ENCODE peak calls at places on chromosomes 7 and 10, in four cellular contexts. One of them, this sample, is unnamed.

GRCh38 chr7:153522261-153522660 is 529.9 kb upstream of the DPP6 start:
- DNase-seq in esophagus squamous epithelium: no peak
- DNase-seq in left ventricle myocardium inferior: no peak
- DNase-seq in progenitor cell of endocrine pancreas: no peak
- DNase-seq in this sample: no peak

GRCh38 chr7:87564290-87564963 is 36.3 kb downstream of the ABCB1 start:
- DNase-seq in progenitor cell of endocrine pancreas: no peak
- DNase-seq in left ventricle myocardium inferior: no peak
- DNase-seq in esophagus squamous epithelium: no peak
- DNase-seq in this sample: peak

GRCh38 chr10:62379394-62379793 is 5.2 kb downstream of the ZNF365 start:
- DNase-seq in progenitor cell of endocrine pancreas: no peak
- DNase-seq in esophagus squamous epithelium: no peak
- DNase-seq in left ventricle myocardium inferior: no peak
- DNase-seq in this sample: no peak

GRCh38 chr10:94500063-94500462 is 45.5 kb upstream of the HELLS start:
- DNase-seq in progenitor cell of endocrine pancreas: no peak
- DNase-seq in left ventricle myocardium inferior: no peak
- DNase-seq in esophagus squamous epithelium: no peak
- DNase-seq in this sample: peak

GRCh38 chr7:157235357-157236018 is 96.8 kb downstream of the UBE3C start:
- DNase-seq in left ventricle myocardium inferior: no peak
- DNase-seq in esophagus squamous epithelium: no peak
- DNase-seq in progenitor cell of endocrine pancreas: no peak
- DNase-seq in this sample: peak

GRCh38 chr7:92044148-92044547 is 90.1 kb downstream of the CYP51A1 start:
- DNase-seq in left ventricle myocardium inferior: no peak
- DNase-seq in esophagus squamous epithelium: no peak
- DNase-seq in progenitor cell of endocrine pancreas: no peak
- DNase-seq in this sample: no peak

GRCh38 chr7:98210513-98211220 is 572 bp upstream of the BHLHA15 start:
- DNase-seq in progenitor cell of endocrine pancreas: no peak
- DNase-seq in left ventricle myocardium inferior: no peak
- DNase-seq in esophagus squamous epithelium: no peak
- DNase-seq in this sample: no peak

GRCh38 chr10:120041807-120042545 is 149.4 kb downstream of the SEC23IP start:
- DNase-seq in left ventricle myocardium inferior: no peak
- DNase-seq in esophagus squamous epithelium: no peak
- DNase-seq in progenitor cell of endocrine pancreas: no peak
- DNase-seq in this sample: no peak

GRCh38 chr7:75756340-75757297 is 15.4 kb downstream of the CCL26 start:
- DNase-seq in progenitor cell of endocrine pancreas: no peak
- DNase-seq in esophagus squamous epithelium: no peak
- DNase-seq in left ventricle myocardium inferior: no peak
- DNase-seq in this sample: peak

GRCh38 chr7:46848944-46849343 is 733.0 kb downstream of the TNS3 start:
- DNase-seq in progenitor cell of endocrine pancreas: no peak
- DNase-seq in left ventricle myocardium inferior: no peak
- DNase-seq in esophagus squamous epithelium: no peak
- DNase-seq in this sample: no peak

GRCh38 chr10:3347413-3348147 is 175.0 kb upstream of the PITRM1 start:
- DNase-seq in progenitor cell of endocrine pancreas: no peak
- DNase-seq in esophagus squamous epithelium: no peak
- DNase-seq in left ventricle myocardium inferior: no peak
- DNase-seq in this sample: peak

GRCh38 chr7:152145853-152146466 is 120.5 kb downstream of the GALNT11 start:
- DNase-seq in esophagus squamous epithelium: no peak
- DNase-seq in progenitor cell of endocrine pancreas: no peak
- DNase-seq in left ventricle myocardium inferior: no peak
- DNase-seq in this sample: peak

GRCh38 chr10:73398024-73398423 is 15.8 kb downstream of the ANXA7 start:
- DNase-seq in left ventricle myocardium inferior: no peak
- DNase-seq in progenitor cell of endocrine pancreas: no peak
- DNase-seq in esophagus squamous epithelium: no peak
- DNase-seq in this sample: no peak

GRCh38 chr10:24974978-24975377 is 22.6 kb upstream of the PRTFDC1 start:
- DNase-seq in left ventricle myocardium inferior: peak
- DNase-seq in progenitor cell of endocrine pancreas: no peak
- DNase-seq in esophagus squamous epithelium: no peak
- DNase-seq in this sample: no peak

GRCh38 chr7:32039000-32039756 is 31.0 kb downstream of the PDE1C start:
- DNase-seq in esophagus squamous epithelium: no peak
- DNase-seq in progenitor cell of endocrine pancreas: no peak
- DNase-seq in left ventricle myocardium inferior: no peak
- DNase-seq in this sample: peak

GRCh38 chr7:74305987-74306736 is 17.0 kb downstream of the CLIP2 start:
- DNase-seq in progenitor cell of endocrine pancreas: no peak
- DNase-seq in left ventricle myocardium inferior: no peak
- DNase-seq in esophagus squamous epithelium: no peak
- DNase-seq in this sample: no peak

GRCh38 chr7:55432937-55433784 is 68.0 kb downstream of the LANCL2 start:
- DNase-seq in left ventricle myocardium inferior: no peak
- DNase-seq in progenitor cell of endocrine pancreas: no peak
- DNase-seq in esophagus squamous epithelium: no peak
- DNase-seq in this sample: peak

GRCh38 chr7:132871419-132871818 is 210.5 kb downstream of the CHCHD3 start:
- DNase-seq in esophagus squamous epithelium: no peak
- DNase-seq in left ventricle myocardium inferior: no peak
- DNase-seq in progenitor cell of endocrine pancreas: no peak
- DNase-seq in this sample: no peak

GRCh38 chr10:48655426-48656240 is 29.0 kb upstream of the WDFY4 start:
- DNase-seq in progenitor cell of endocrine pancreas: no peak
- DNase-seq in esophagus squamous epithelium: no peak
- DNase-seq in left ventricle myocardium inferior: peak
- DNase-seq in this sample: peak

GRCh38 chr7:123865517-123866117 is 20.6 kb downstream of the HYAL4 start:
- DNase-seq in progenitor cell of endocrine pancreas: peak
- DNase-seq in left ventricle myocardium inferior: no peak
- DNase-seq in esophagus squamous epithelium: no peak
- DNase-seq in this sample: peak

GRCh38 chr10:71754562-71754961 is 18.8 kb downstream of the VSIR start:
- DNase-seq in esophagus squamous epithelium: no peak
- DNase-seq in left ventricle myocardium inferior: no peak
- DNase-seq in progenitor cell of endocrine pancreas: no peak
- DNase-seq in this sample: no peak

GRCh38 chr7:106418526-106418925 is 133.7 kb upstream of the NAMPT start:
- DNase-seq in progenitor cell of endocrine pancreas: no peak
- DNase-seq in left ventricle myocardium inferior: no peak
- DNase-seq in esophagus squamous epithelium: no peak
- DNase-seq in this sample: no peak

GRCh38 chr10:118701529-118702323 is 53.0 kb downstream of the CACUL1 start:
- DNase-seq in left ventricle myocardium inferior: no peak
- DNase-seq in esophagus squamous epithelium: no peak
- DNase-seq in progenitor cell of endocrine pancreas: no peak
- DNase-seq in this sample: no peak

GRCh38 chr7:155865830-155866545 is 53.7 kb upstream of the SHH start:
- DNase-seq in progenitor cell of endocrine pancreas: no peak
- DNase-seq in esophagus squamous epithelium: no peak
- DNase-seq in left ventricle myocardium inferior: no peak
- DNase-seq in this sample: no peak

GRCh38 chr7:101126651-101127459 is at the start of gene SERPINE1:
- DNase-seq in esophagus squamous epithelium: peak
- DNase-seq in progenitor cell of endocrine pancreas: no peak
- DNase-seq in left ventricle myocardium inferior: peak
- DNase-seq in this sample: peak
- TF ChIP-seq CTCF in esophagus squamous epithelium: no peak
- TF ChIP-seq CTCF in progenitor cell of endocrine pancreas: peak
- TF ChIP-seq CTCF in left ventricle myocardium inferior: peak
- TF ChIP-seq CTCF in this sample: peak

GRCh38 chr10:83917519-83918506 is 221.5 kb upstream of the GHITM start:
- DNase-seq in left ventricle myocardium inferior: peak
- DNase-seq in progenitor cell of endocrine pancreas: no peak
- DNase-seq in esophagus squamous epithelium: no peak
- DNase-seq in this sample: peak
- TF ChIP-seq CTCF in left ventricle myocardium inferior: peak
- TF ChIP-seq CTCF in progenitor cell of endocrine pancreas: peak
- TF ChIP-seq CTCF in esophagus squamous epithelium: no peak
- TF ChIP-seq CTCF in this sample: peak

DNA sequence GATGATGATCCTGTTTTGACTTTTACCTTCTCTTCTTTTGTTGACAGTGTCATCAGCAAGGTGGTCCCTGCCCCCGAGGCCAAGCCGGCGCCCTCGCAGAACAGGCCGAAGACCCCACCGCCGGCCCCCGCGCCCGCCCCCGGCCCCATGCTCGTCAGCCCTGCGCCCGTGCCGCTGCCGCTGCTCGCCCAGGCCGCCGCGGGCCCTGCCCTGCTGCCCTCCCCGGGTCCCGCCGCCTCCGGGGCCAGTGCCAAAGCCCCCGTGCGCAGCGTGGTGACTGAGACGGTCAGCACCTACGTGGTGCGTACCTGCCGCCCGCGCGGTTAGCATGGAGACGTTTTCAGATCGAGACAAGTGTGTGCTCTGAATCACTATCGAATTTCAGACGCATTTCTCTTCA is 45.5 kb upstream of the GATA3 start:
- DNase-seq in esophagus squamous epithelium: no peak
- DNase-seq in left ventricle myocardium inferior: no peak
- DNase-seq in progenitor cell of endocrine pancreas: no peak
- DNase-seq in this sample: no peak
- TF ChIP-seq CTCF in esophagus squamous epithelium: no peak
- TF ChIP-seq CTCF in left ventricle myocardium inferior: no peak
- TF ChIP-seq CTCF in progenitor cell of endocrine pancreas: no peak
- TF ChIP-seq CTCF in this sample: no peak

GRCh38 chr7:21572331-21572730 is 29.5 kb downstream of the DNAH11 start:
- DNase-seq in left ventricle myocardium inferior: no peak
- DNase-seq in esophagus squamous epithelium: no peak
- DNase-seq in progenitor cell of endocrine pancreas: no peak
- DNase-seq in this sample: no peak

GRCh38 chr7:21572914-21573313 is 30.1 kb downstream of the DNAH11 start:
- DNase-seq in left ventricle myocardium inferior: no peak
- DNase-seq in esophagus squamous epithelium: no peak
- DNase-seq in progenitor cell of endocrine pancreas: no peak
- DNase-seq in this sample: no peak

GRCh38 chr7:21565614-21566013 is 22.8 kb downstream of the DNAH11 start:
- DNase-seq in left ventricle myocardium inferior: no peak
- DNase-seq in progenitor cell of endocrine pancreas: no peak
- DNase-seq in esophagus squamous epithelium: no peak
- DNase-seq in this sample: no peak

GRCh38 chr7:21566094-21566493 is 23.3 kb downstream of the DNAH11 start:
- DNase-seq in progenitor cell of endocrine pancreas: no peak
- DNase-seq in left ventricle myocardium inferior: no peak
- DNase-seq in esophagus squamous epithelium: no peak
- DNase-seq in this sample: no peak

DNA sequence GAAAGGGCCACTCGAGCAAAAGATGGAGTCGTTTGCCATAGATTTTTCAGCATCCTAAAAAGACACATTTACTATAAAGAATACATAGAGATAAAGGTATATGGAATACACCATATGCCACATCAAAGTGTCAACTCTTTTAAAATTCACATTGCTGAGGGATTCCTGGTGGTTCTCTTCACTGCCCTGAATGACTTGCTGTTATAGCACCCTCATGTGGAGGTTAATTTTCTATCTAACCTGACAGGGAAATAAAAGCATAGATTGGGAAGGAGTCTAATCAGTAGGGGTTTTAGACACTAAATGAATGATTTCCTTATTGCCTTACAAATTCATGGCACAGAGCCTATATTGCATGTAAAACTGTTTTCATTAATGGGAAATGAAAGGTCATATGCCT is 25.9 kb downstream of the DNAH11 start:
- DNase-seq in esophagus squamous epithelium: no peak
- DNase-seq in left ventricle myocardium inferior: no peak
- DNase-seq in progenitor cell of endocrine pancreas: no peak
- DNase-seq in this sample: no peak
- TF ChIP-seq CTCF in esophagus squamous epithelium: no peak
- TF ChIP-seq CTCF in left ventricle myocardium inferior: peak
- TF ChIP-seq CTCF in progenitor cell of endocrine pancreas: peak
- TF ChIP-seq CTCF in this sample: peak

This sample was measured in epithelial cell of esophagus.